ENCODE peak calls at places on chromosomes 6 and 20, in eight cellular contexts. C, X, F, S, E, R, J and T are unnamed samples.

GRCh38 chr6:22294301-22294700 is 2.5 kb downstream of the PRL start:
- DNase-seq in C (no peak), X (no peak), F (no peak), S (no peak), E (no peak), R (no peak), J (no peak), T (no peak)

GRCh38 chr6:144597511-144597910 is 312.4 kb downstream of the UTRN start:
- DNase-seq in C (no peak), X (no peak), F (no peak), S (no peak), E (no peak), R (no peak), J (no peak), T (no peak)

GRCh38 chr20:51046021-51046985 is 23.4 kb upstream of the KCNG1 start:
- DNase-seq in C (no peak), X (no peak), F (no peak), S (no peak), E (no peak), R (no peak), J (no peak), T (no peak)

GRCh38 chr20:2756056-2756611 is 44.3 kb downstream of the CPXM1 start:
- DNase-seq in C (peak; percentile 62), X (peak; percentile 45), F (peak; percentile 78), S (peak; percentile 40), E (no peak), R (peak; percentile 62), J (peak; percentile 85), T (no peak)

GRCh38 chr20:62728781-62729300 is 20.2 kb downstream of the NTSR1 start:
- DNase-seq in C (no peak), X (no peak), F (no peak), S (no peak), E (no peak), R (no peak), J (no peak), T (no peak)

GRCh38 chr6:43847741-43848630 is 78.0 kb downstream of the VEGFA start:
- DNase-seq in C (no peak), X (no peak), F (no peak), S (no peak), E (peak; percentile 22), R (no peak), J (no peak), T (no peak)

GRCh38 chr6:10725716-10726115 is 2.8 kb downstream of the TMEM14C start:
- DNase-seq in C (no peak), X (no peak), F (no peak), S (no peak), E (no peak), R (no peak), J (no peak), T (no peak)

GRCh38 chr6:47261191-47261590 is 48.5 kb downstream of the TNFRSF21 start:
- DNase-seq in C (no peak), X (no peak), F (no peak), S (no peak), E (no peak), R (no peak), J (no peak), T (no peak)

GRCh38 chr6:14134211-14134910 is 16.8 kb downstream of the CD83 start:
- DNase-seq in C (no peak), X (no peak), F (no peak), S (no peak), E (no peak), R (no peak), J (no peak), T (peak; percentile 30)

GRCh38 chr6:68196645-68197044 is 438.4 kb upstream of the ADGRB3 start:
- DNase-seq in C (no peak), X (no peak), F (peak; percentile 48), S (no peak), E (no peak), R (peak; percentile 7), J (no peak), T (no peak)

GRCh38 chr6:49988900-49989299 is 19.5 kb upstream of the DEFB113 start:
- DNase-seq in C (no peak), X (no peak), F (no peak), S (no peak), E (no peak), R (no peak), J (no peak), T (no peak)

GRCh38 chr6:10411915-10412164 is 3.0 kb downstream of the TFAP2A start:
- DNase-seq in C (no peak), X (no peak), F (no peak), S (no peak), E (no peak), R (no peak), J (no peak), T (no peak)

GRCh38 chr6:33807606-33808005 is 3.8 kb upstream of the MLN start:
- DNase-seq in C (no peak), X (no peak), F (no peak), S (no peak), E (no peak), R (no peak), J (no peak), T (no peak)

GRCh38 chr20:21234816-21235215 is 68.3 kb upstream of the XRN2 start:
- DNase-seq in C (no peak), X (no peak), F (no peak), S (no peak), E (no peak), R (no peak), J (no peak), T (no peak)

GRCh38 chr6:121434037-121434770 is 1.2 kb upstream of the GJA1 start:
- DNase-seq in C (no peak), X (no peak), F (no peak), S (no peak), E (no peak), R (no peak), J (no peak), T (no peak)

GRCh38 chr6:99801805-99802204 is 192.2 kb downstream of the MCHR2 start:
- DNase-seq in C (no peak), X (no peak), F (no peak), S (no peak), E (no peak), R (no peak), J (no peak), T (no peak)

GRCh38 chr20:49543071-49543857 is 24.7 kb downstream of the PTGIS start:
- DNase-seq in C (no peak), X (no peak), F (no peak), S (no peak), E (no peak), R (no peak), J (no peak), T (no peak)

GRCh38 chr20:49543858-49544437 is 24.0 kb downstream of the PTGIS start:
- DNase-seq in C (no peak), X (no peak), F (no peak), S (no peak), E (no peak), R (no peak), J (no peak), T (no peak)

GRCh38 chr20:49544535-49544934 is 23.4 kb downstream of the PTGIS start:
- DNase-seq in C (no peak), X (no peak), F (no peak), S (no peak), E (no peak), R (no peak), J (no peak), T (no peak)

GRCh38 chr20:49548371-49548947 is 19.5 kb downstream of the PTGIS start:
- DNase-seq in C (no peak), X (no peak), F (no peak), S (no peak), E (no peak), R (no peak), J (no peak), T (no peak)

DNA sequence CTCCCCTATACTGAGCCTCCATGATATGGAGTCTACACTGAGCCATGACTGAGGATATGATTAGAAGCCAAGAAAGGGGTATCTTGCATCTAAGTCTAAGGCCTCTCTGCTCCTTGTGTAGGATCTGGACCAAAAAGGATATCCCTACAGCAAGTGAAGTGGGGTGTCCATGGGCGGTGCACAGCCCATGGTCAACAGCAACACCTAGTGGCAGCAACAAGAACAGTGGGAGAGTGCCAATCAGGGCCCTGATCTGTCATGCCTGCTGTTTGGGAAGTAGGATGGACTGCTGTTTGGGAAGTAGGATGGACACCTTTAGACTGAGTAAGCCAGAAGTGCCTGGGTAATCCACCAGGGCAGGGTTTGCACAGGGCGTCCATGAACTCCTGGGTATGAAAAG is 22.4 kb downstream of the PTGIS start:
- DNase-seq in C (no peak), X (no peak), F (no peak), S (no peak), E (no peak), R (no peak), J (no peak), T (no peak)
- TF ChIP-seq CTCF in C (peak; percentile 22), X (peak; percentile 31), F (peak; percentile 32), S (no peak), E (no peak), R (no peak), J (peak; percentile 32), T (peak; percentile 8)

GRCh38 chr20:52652271-52652670 is 319.9 kb upstream of the TSHZ2 start:
- DNase-seq in C (no peak), X (no peak), F (no peak), S (no peak), E (no peak), R (no peak), J (no peak), T (no peak)

GRCh38 chr20:52655365-52655764 is 316.8 kb upstream of the TSHZ2 start:
- DNase-seq in C (no peak), X (no peak), F (no peak), S (no peak), E (no peak), R (no peak), J (no peak), T (no peak)

GRCh38 chr20:52649727-52650126 is 322.4 kb upstream of the TSHZ2 start:
- DNase-seq in C (no peak), X (no peak), F (no peak), S (no peak), E (no peak), R (no peak), J (no peak), T (no peak)

DNA sequence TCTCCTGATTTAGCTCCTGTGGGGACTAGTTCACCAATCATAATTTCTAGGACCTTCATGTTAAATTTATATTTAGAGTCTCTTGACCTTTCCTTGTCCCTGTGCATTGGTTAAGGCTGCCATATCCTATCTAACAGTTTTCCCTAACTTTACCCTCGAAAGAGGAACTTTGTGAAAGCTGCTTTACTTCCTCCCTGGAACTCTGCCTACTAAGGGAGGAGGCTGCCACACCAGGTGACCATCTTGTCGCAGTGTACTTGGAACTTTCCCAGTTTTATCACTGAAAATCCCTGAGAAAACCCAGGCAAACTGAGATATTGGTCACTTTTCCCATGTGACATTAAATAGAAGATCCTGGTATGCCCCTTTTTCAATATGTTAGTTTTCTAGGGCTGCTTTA is 317.6 kb upstream of the TSHZ2 start:
- DNase-seq in C (no peak), X (no peak), F (no peak), S (no peak), E (no peak), R (no peak), J (no peak), T (no peak)
- TF ChIP-seq CTCF in C (no peak), X (no peak), F (no peak), S (no peak), E (no peak), R (no peak), J (no peak), T (no peak)

GRCh38 chr20:17874271-17875105 is 94.1 kb downstream of the SNX5 start:
- DNase-seq in C (no peak), X (no peak), F (no peak), S (no peak), E (no peak), R (no peak), J (no peak), T (no peak)
- TF ChIP-seq CTCF in C (no peak), X (no peak), F (no peak), S (no peak), E (no peak), R (no peak), J (no peak), T (no peak)

GRCh38 chr6:63816979-63817436 is 181.4 kb downstream of the PHF3 start:
- DNase-seq in C (no peak), X (no peak), F (peak; percentile 52), S (no peak), E (no peak), R (peak; percentile 18), J (peak; percentile 68), T (no peak)
- TF ChIP-seq CTCF in C (no peak), X (peak; percentile 24), F (peak; percentile 53), S (peak; percentile 17), E (no peak), R (no peak), J (peak; percentile 44), T (no peak)